ENCODE peak calls at places on chromosomes 13 and 19, in four cellular contexts. X is neural progenitor cell, O is uterus, D is H9. A is an unnamed sample.

GRCh38 chr19:28472111-28472510 is 740.8 kb downstream of the UQCRFS1 start:
- DNase-seq in O (no peak), X (no peak), D (no peak), A (no peak)

GRCh38 chr13:114132419-114133121 is at the start of gene RASA3:
- DNase-seq in X (peak), O (peak), D (peak), A (no peak)

GRCh38 chr13:74056829-74057564 is 77.2 kb downstream of the KLF12 start:
- DNase-seq in X (peak), O (peak), D (no peak), A (no peak)

GRCh38 chr13:97212540-97213146 is 9.5 kb upstream of the MBNL2 start:
- DNase-seq in D (no peak), X (no peak), O (no peak), A (no peak)

GRCh38 chr19:43504426-43505185 is at the start of gene PHLDB3:
- DNase-seq in D (peak), O (peak), X (no peak), A (no peak)

GRCh38 chr13:24270639-24271131 is 38.7 kb upstream of the C1QTNF9 start:
- DNase-seq in D (no peak), O (peak), X (peak), A (no peak)

GRCh38 chr19:5628470-5628869 is 5.6 kb downstream of the SAFB start:
- DNase-seq in X (no peak), O (no peak), D (no peak), A (no peak)

GRCh38 chr19:35249848-35250711 is 1.3 kb downstream of the LSR start:
- DNase-seq in X (no peak), O (no peak), D (peak), A (no peak)

GRCh38 chr13:27168870-27169525 is 2.6 kb downstream of the USP12 start:
- DNase-seq in O (no peak), X (no peak), D (no peak), A (no peak)

GRCh38 chr19:58572818-58573657 is at the start of gene MZF1:
- DNase-seq in X (peak), O (peak), D (peak), A (peak)

GRCh38 chr13:19927117-19927734 is 31.3 kb upstream of the ZMYM2 start:
- DNase-seq in D (no peak), O (no peak), X (peak), A (no peak)

GRCh38 chr19:1189419-1189818 is 15.4 kb upstream of the SBNO2 start:
- DNase-seq in D (no peak), O (no peak), X (peak), A (no peak)

GRCh38 chr13:25654332-25654731 is 282.6 kb downstream of the ATP8A2 start:
- DNase-seq in D (no peak), O (no peak), X (no peak), A (no peak)

GRCh38 chr13:35791191-35791902 is 314.9 kb upstream of the MAB21L1 start:
- DNase-seq in D (no peak), O (no peak), X (no peak), A (no peak)

GRCh38 chr19:4654437-4655361 is 15.4 kb downstream of the TNFAIP8L1 start:
- DNase-seq in X (no peak), O (no peak), D (no peak), A (no peak)

GRCh38 chr13:28494537-28494860 is 429 bp downstream of the FLT1 start:
- DNase-seq in D (no peak), X (peak), O (no peak), A (no peak)

GRCh38 chr13:105116966-105117365 is 1418.5 kb downstream of the EFNB2 start:
- DNase-seq in O (no peak), D (no peak), X (no peak), A (no peak)

GRCh38 chr19:36973844-36974195 is 57.7 kb downstream of the ZNF568 start:
- DNase-seq in D (no peak), X (no peak), O (no peak), A (no peak)

GRCh38 chr13:50401721-50402510 is 386.7 kb downstream of the KCNRG start:
- DNase-seq in O (no peak), D (no peak), X (no peak), A (no peak)

GRCh38 chr13:23790591-23791170 is 98.5 kb downstream of the MIPEP start:
- DNase-seq in D (no peak), O (no peak), X (no peak), A (no peak)

GRCh38 chr19:31254611-31255010 is 94.6 kb downstream of the TSHZ3 start:
- DNase-seq in X (no peak), D (no peak), O (no peak), A (no peak)

GRCh38 chr13:37010424-37010823 is 9.8 kb downstream of the EXOSC8 start:
- DNase-seq in X (no peak), D (no peak), O (no peak), A (no peak)

GRCh38 chr19:31285744-31286143 is 63.5 kb downstream of the TSHZ3 start:
- DNase-seq in D (no peak), X (peak), O (peak), A (peak)

GRCh38 chr19:50008532-50008931 is 16.6 kb downstream of the VRK3 start:
- DNase-seq in X (peak), O (no peak), D (peak), A (no peak)

GRCh38 chr13:52010890-52011689 is at the start of gene ATP7B:
- DNase-seq in O (no peak), D (peak), X (peak), A (no peak)

GRCh38 chr19:7126132-7126531 is 56.6 kb downstream of the ZNF557 start:
- DNase-seq in D (no peak), X (no peak), O (no peak), A (no peak)

GRCh38 chr19:7125221-7125620 is 55.7 kb downstream of the ZNF557 start:
- DNase-seq in D (no peak), X (no peak), O (no peak), A (no peak)

GRCh38 chr19:7124782-7125181 is 55.3 kb downstream of the ZNF557 start:
- DNase-seq in O (no peak), D (no peak), X (no peak), A (no peak)

GRCh38 chr19:7132054-7132453 is 62.6 kb downstream of the ZNF557 start:
- DNase-seq in X (no peak), O (no peak), D (no peak), A (no peak)

GRCh38 chr19:7130043-7130442 is 60.5 kb downstream of the ZNF557 start:
- DNase-seq in D (no peak), X (no peak), O (no peak), A (no peak)
- H3K27ac ChIP-seq in D (no peak), X (no peak), O (no peak), A (no peak)

GRCh38 chr19:47414469-47414868 is 4.9 kb downstream of the MEIS3 start:
- DNase-seq in D (no peak), X (peak), O (no peak), A (no peak)
- TF ChIP-seq CTCF in D (peak), X (peak), O (no peak), A (no peak)

GRCh38 chr13:41017153-41017552 is 2.0 kb downstream of the ELF1 start:
- DNase-seq in O (no peak), X (no peak), D (no peak), A (no peak)
- H3K27ac ChIP-seq in O (no peak), X (no peak), D (no peak), A (no peak)

GRCh38 chr13:44718467-44718866 is 142.3 kb upstream of the TSC22D1 start:
- DNase-seq in O (no peak), X (no peak), D (no peak), A (no peak)

GRCh38 chr13:44715287-44716224 is 139.4 kb upstream of the TSC22D1 start:
- DNase-seq in D (no peak), O (no peak), X (no peak), A (no peak)

GRCh38 chr13:44719857-44720671 is 143.9 kb upstream of the TSC22D1 start:
- DNase-seq in X (no peak), O (no peak), D (no peak), A (peak)
- TF ChIP-seq CTCF in X (no peak), O (no peak), D (no peak), A (no peak)

GRCh38 chr19:19256072-19256969 is 16.8 kb downstream of the TM6SF2 start:
- DNase-seq in X (peak), O (no peak), D (no peak), A (no peak)
- H3K27ac ChIP-seq in X (no peak), O (no peak), D (no peak), A (no peak)

GRCh38 chr13:101155920-101156319 is 260.4 kb downstream of the NALCN start:
- DNase-seq in O (no peak), D (no peak), X (peak), A (no peak)
- TF ChIP-seq CTCF in O (no peak), D (peak), X (peak), A (peak)

DNA sequence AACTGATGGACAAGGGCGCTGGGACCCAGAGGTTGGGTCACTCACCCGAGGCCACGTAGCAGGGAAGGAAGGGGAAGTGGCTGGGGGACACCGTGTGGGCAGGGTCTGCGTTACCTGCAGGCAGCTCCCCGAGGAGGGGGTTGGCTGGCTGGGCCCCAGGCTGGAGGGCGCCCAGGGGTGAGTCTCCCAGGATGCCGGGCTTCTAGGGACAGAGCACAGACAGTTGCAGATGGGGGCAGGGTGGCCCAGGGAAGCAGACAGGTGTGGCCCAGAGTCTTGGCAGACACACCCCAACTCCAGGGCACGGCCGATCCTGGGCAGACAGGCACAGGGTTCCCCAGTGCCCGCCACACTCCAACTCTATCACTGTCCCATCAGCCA is 5.6 kb upstream of the FDX2 start:
- DNase-seq in O (no peak), D (no peak), X (no peak), A (no peak)
- H3K27ac ChIP-seq in O (no peak), D (no peak), X (no peak), A (no peak)

A was measured in AG04450.